ENCODE peak calls at places on chromosomes 3 and 15, in four cellular contexts. J, P, H and R are unnamed samples.

GRCh38 chr3:172370434-172370833 is 77.8 kb downstream of the GHSR start:
- DNase-seq in J (no peak), P (no peak), H (no peak), R (no peak)

GRCh38 chr3:135565481-135565880 is 400.0 kb upstream of the PPP2R3A start:
- DNase-seq in J (no peak), P (no peak), H (no peak), R (no peak)

GRCh38 chr15:58348095-58348812 is 83.5 kb upstream of the LIPC start:
- DNase-seq in J (no peak), P (no peak), H (no peak), R (no peak)

GRCh38 chr3:152281032-152281713 is 12.4 kb downstream of the MBNL1 start:
- DNase-seq in J (peak; percentile 67), P (no peak), H (no peak), R (no peak)

GRCh38 chr3:27467545-27467944 is 16.6 kb downstream of the SLC4A7 start:
- DNase-seq in J (peak; percentile 74), P (no peak), H (no peak), R (peak; percentile 78)

GRCh38 chr3:40768536-40768935 is 243.8 kb downstream of the ZNF621 start:
- DNase-seq in J (no peak), P (no peak), H (no peak), R (no peak)

GRCh38 chr15:69729167-69729748 is 276.6 kb downstream of the RPLP1 start:
- DNase-seq in J (peak; percentile 40), P (peak; percentile 87), H (no peak), R (peak; percentile 51)

GRCh38 chr3:50714953-50715352 is 40.2 kb downstream of the DOCK3 start:
- DNase-seq in J (peak; percentile 19), P (no peak), H (no peak), R (peak; percentile 17)

GRCh38 chr15:28955160-28955502 is 69.4 kb downstream of the APBA2 start:
- DNase-seq in J (peak; percentile 76), P (peak; percentile 48), H (no peak), R (peak; percentile 9)

GRCh38 chr3:104646196-104646595 is 720.5 kb upstream of the ALCAM start:
- DNase-seq in J (peak; percentile 25), P (no peak), H (no peak), R (no peak)

GRCh38 chr15:69144530-69144929 is 15.9 kb upstream of the GLCE start:
- DNase-seq in J (no peak), P (no peak), H (no peak), R (no peak)

GRCh38 chr3:188507244-188507720 is 353.3 kb downstream of the LPP start:
- DNase-seq in J (peak; percentile 95), P (no peak), H (no peak), R (peak; percentile 63)

GRCh38 chr15:33040501-33040900 is 154.0 kb downstream of the FMN1 start:
- DNase-seq in J (no peak), P (no peak), H (no peak), R (no peak)

GRCh38 chr3:11165457-11165856 is 11.2 kb downstream of the HRH1 start:
- DNase-seq in J (no peak), P (no peak), H (no peak), R (no peak)

GRCh38 chr15:66825731-66826130 is 123.7 kb downstream of the SMAD6 start:
- DNase-seq in J (no peak), P (no peak), H (no peak), R (no peak)

GRCh38 chr3:190380184-190380583 is 7.8 kb upstream of the CLDN16 start:
- DNase-seq in J (no peak), P (no peak), H (no peak), R (peak; percentile 72)

GRCh38 chr3:188950832-188951489 is 220.8 kb upstream of the TPRG1 start:
- DNase-seq in J (peak; percentile 97), P (peak; percentile 84), H (no peak), R (peak; percentile 48)

GRCh38 chr3:44893097-44893496 is 18.7 kb downstream of the TGM4 start:
- DNase-seq in J (peak; percentile 71), P (no peak), H (no peak), R (no peak)

GRCh38 chr3:113867506-113867905 is 28.9 kb downstream of the GRAMD1C start:
- DNase-seq in J (no peak), P (no peak), H (no peak), R (no peak)

GRCh38 chr15:40875996-40876740 is 2.1 kb upstream of the RHOV start:
- DNase-seq in J (no peak), P (no peak), H (no peak), R (no peak)

GRCh38 chr15:70508561-70509281 is 254.6 kb downstream of the UACA start:
- DNase-seq in J (peak; percentile 91), P (no peak), H (peak; percentile 54), R (peak; percentile 59)

GRCh38 chr15:71748327-71748726 is 62.0 kb upstream of the NR2E3 start:
- DNase-seq in J (no peak), P (no peak), H (no peak), R (no peak)

GRCh38 chr3:125062904-125063618 is 7.3 kb upstream of the HEG1 start:
- DNase-seq in J (peak; percentile 99), P (no peak), H (no peak), R (no peak)

GRCh38 chr15:42070966-42071350 is 23.4 kb downstream of the PLA2G4D start:
- DNase-seq in J (no peak), P (no peak), H (no peak), R (no peak)

GRCh38 chr3:15595955-15596354 is 5.4 kb downstream of the HACL1 start:
- DNase-seq in J (no peak), P (no peak), H (no peak), R (no peak)

GRCh38 chr3:167729591-167729990 is 5.1 kb downstream of the PDCD10 start:
- DNase-seq in J (peak; percentile 7), P (no peak), H (no peak), R (peak; percentile 43)

GRCh38 chr15:32861741-32862140 is 143.9 kb downstream of the GREM1 start:
- DNase-seq in J (peak; percentile 61), P (peak; percentile 55), H (no peak), R (peak; percentile 48)

GRCh38 chr3:56997675-56998074 is 62.8 kb upstream of the SPATA12 start:
- DNase-seq in J (peak; percentile 64), P (no peak), H (no peak), R (no peak)

GRCh38 chr3:12198301-12198700 is 39.6 kb upstream of the TIMP4 start:
- DNase-seq in J (peak; percentile 83), P (no peak), H (no peak), R (no peak)

GRCh38 chr3:65436580-65436979 is 602.1 kb downstream of the MAGI1 start:
- DNase-seq in J (peak; percentile 13), P (no peak), H (no peak), R (peak; percentile 29)

GRCh38 chr3:169342652-169343051 is 320.9 kb downstream of the MECOM start:
- DNase-seq in J (no peak), P (no peak), H (no peak), R (peak; percentile 13)

GRCh38 chr3:190519886-190520285 is 6.0 kb downstream of the IL1RAP start:
- DNase-seq in J (no peak), P (no peak), H (no peak), R (no peak)

GRCh38 chr3:161660706-161661105 is 164.1 kb downstream of the OTOL1 start:
- DNase-seq in J (no peak), P (no peak), H (no peak), R (no peak)

GRCh38 chr3:47004369-47005211 is 25.1 kb downstream of the NBEAL2 start:
- DNase-seq in J (no peak), P (no peak), H (peak; percentile 58), R (no peak)

GRCh38 chr3:99878005-99878404 is 60.3 kb downstream of the CMSS1 start:
- DNase-seq in J (peak; percentile 66), P (no peak), H (no peak), R (no peak)

GRCh38 chr3:99875573-99875924 is 57.9 kb downstream of the CMSS1 start:
- DNase-seq in J (peak; percentile 87), P (no peak), H (no peak), R (peak; percentile 68)

GRCh38 chr3:99877180-99877579 is 59.5 kb downstream of the CMSS1 start:
- DNase-seq in J (no peak), P (no peak), H (no peak), R (no peak)

GRCh38 chr3:99879275-99879674 is 61.6 kb downstream of the CMSS1 start:
- DNase-seq in J (no peak), P (no peak), H (no peak), R (no peak)

DNA sequence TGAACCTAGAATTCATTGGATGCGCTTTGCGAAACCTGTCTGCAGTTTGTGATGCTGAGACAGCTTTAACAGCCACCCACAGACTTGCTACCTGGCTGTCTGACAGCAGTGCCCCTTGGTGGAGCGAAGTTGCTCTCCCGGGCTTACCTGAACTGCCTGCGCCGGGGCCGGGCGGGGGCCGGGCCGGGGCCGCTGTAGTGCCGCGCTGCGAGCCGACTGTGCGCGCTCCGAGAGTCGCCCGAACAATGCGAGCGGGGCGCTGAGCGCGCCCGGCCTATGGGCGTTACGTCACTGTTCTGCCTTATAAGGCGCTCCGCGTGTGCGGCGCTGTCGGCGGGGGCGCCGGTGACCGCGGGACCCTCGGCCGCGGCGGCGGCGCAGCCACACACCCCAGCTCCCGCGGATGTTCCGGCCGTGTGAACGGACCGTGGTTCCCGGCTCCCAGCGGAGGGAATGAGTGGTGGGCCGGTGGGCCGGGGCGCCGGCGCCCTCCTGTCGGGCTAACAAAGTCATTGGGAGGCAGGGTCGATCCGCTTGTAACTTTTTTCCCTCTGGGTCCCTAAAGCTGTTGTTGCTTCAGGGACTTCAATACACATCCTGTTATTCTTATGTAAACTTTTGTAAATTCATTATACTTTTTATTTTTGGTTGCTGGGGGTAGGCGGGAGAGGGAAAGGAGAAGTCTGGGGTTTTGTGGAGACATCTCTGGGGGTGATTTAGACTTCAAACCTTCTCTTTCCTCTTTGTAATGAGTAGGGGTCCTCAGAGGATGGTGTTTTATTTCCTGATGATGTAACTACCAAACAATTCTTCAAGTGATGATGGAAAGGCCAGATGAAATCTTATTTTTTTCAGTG is 58.5 kb downstream of the CMSS1 start:
- DNase-seq in J (peak; percentile 86), P (peak; percentile 92), H (peak; percentile 96), R (peak; percentile 88)
- H3K9me3 ChIP-seq in J (no peaks in the 10 kb centered on the region), P (no peaks in the 10 kb centered on the region), H (no peaks in the 10 kb centered on the region), R (no peaks in the 10 kb centered on the region)

GRCh38 chr3:140942221-140943104 is 827 bp downstream of the SLC25A36 start:
- DNase-seq in J (peak; percentile 68), P (peak; percentile 72), H (peak; percentile 88), R (peak; percentile 41)

GRCh38 chr3:140943781-140944547 is 2.3 kb downstream of the SLC25A36 start:
- DNase-seq in J (no peak), P (no peak), H (no peak), R (no peak)

GRCh38 chr3:140941434-140942220 is at the start of gene SLC25A36:
- DNase-seq in J (peak; percentile 98), P (peak; percentile 99), H (peak; percentile 99), R (peak; percentile 99)

GRCh38 chr3:140941090-140941433 is 574 bp upstream of the SLC25A36 start:
- DNase-seq in J (no peak), P (no peak), H (no peak), R (no peak)
- H3K4me3 ChIP-seq in J (peak overlapping the region; percentile 86), P (peak overlapping the region; percentile 82), H (peak overlapping the region; percentile 92), R (peak overlapping the region; percentile 87)

DNA sequence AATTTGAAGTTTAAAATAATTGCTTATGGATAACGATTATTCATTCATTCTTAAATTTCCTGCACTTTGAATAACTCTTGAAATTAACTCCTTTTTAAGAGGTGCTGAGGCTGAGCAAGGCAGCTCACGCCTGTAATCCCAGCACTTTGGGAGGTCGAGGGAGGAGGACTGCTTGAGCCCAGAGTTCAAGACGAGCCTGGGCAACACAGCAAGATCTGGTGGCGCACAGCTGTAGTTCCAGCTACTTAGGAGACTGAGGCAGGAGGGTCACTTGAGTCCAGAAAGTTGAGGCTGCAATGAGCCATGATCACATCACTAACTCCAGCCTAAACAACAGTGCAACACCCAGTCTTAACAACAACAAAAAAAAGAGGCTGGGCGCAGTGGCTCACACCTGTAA is 8.0 kb downstream of the DCUN1D1 start:
- DNase-seq in J (no peak), P (no peak), H (no peak), R (no peak)
- H3K4me1 ChIP-seq in J (peaks cover 6% of the 10 kb centered on the region), P (no peaks in the 10 kb centered on the region), H (no peaks in the 10 kb centered on the region), R (peaks cover 51% of the 10 kb centered on the region)

GRCh38 chr15:51524376-51524775 is 98.2 kb downstream of the DMXL2 start:
- DNase-seq in J (no peak), P (no peak), H (peak; percentile 15), R (no peak)
- H3K9me3 ChIP-seq in J (no peaks in the 10 kb centered on the region), P (no peaks in the 10 kb centered on the region), H (peaks cover 5% of the 10 kb centered on the region), R (no peaks in the 10 kb centered on the region)